ENCODE peak calls at places on chromosomes 13 and 19, in five cellular contexts. One of them, this sample, is unnamed.

GRCh38 chr13:109756778-109757177 is 29.6 kb downstream of the IRS2 start:
- DNase-seq in CD4-positive, alpha-beta memory T cell: no peak
- DNase-seq in breast epithelium: no peak
- DNase-seq in CD4-positive, alpha-beta T cell: no peak
- DNase-seq in fibroblast of lung: no peak
- DNase-seq in this sample: no peak

GRCh38 chr19:51158474-51159129 is 16.5 kb downstream of the SIGLEC7 start:
- DNase-seq in CD4-positive, alpha-beta T cell: peak; percentile 61
- DNase-seq in CD4-positive, alpha-beta memory T cell: peak; percentile 53
- DNase-seq in fibroblast of lung: peak; percentile 13
- DNase-seq in breast epithelium: no peak
- DNase-seq in this sample: peak; percentile 63

GRCh38 chr13:80348308-80348707 is 7.4 kb upstream of the SPRY2 start:
- DNase-seq in fibroblast of lung: peak; percentile 41
- DNase-seq in CD4-positive, alpha-beta T cell: no peak
- DNase-seq in breast epithelium: no peak
- DNase-seq in CD4-positive, alpha-beta memory T cell: no peak
- DNase-seq in this sample: no peak

GRCh38 chr19:18932216-18932841 is 8.7 kb downstream of the HOMER3 start:
- DNase-seq in CD4-positive, alpha-beta T cell: peak; percentile 81
- DNase-seq in CD4-positive, alpha-beta memory T cell: peak; percentile 70
- DNase-seq in fibroblast of lung: peak; percentile 40
- DNase-seq in breast epithelium: peak; percentile 61
- DNase-seq in this sample: peak; percentile 85

GRCh38 chr19:47002106-47002766 is 17.4 kb upstream of the NPAS1 start:
- DNase-seq in CD4-positive, alpha-beta T cell: no peak
- DNase-seq in fibroblast of lung: no peak
- DNase-seq in CD4-positive, alpha-beta memory T cell: no peak
- DNase-seq in breast epithelium: no peak
- DNase-seq in this sample: no peak

GRCh38 chr13:25886438-25887214 is 165.2 kb downstream of the SHISA2 start:
- DNase-seq in breast epithelium: no peak
- DNase-seq in CD4-positive, alpha-beta T cell: no peak
- DNase-seq in fibroblast of lung: peak; percentile 95
- DNase-seq in CD4-positive, alpha-beta memory T cell: no peak
- DNase-seq in this sample: no peak

GRCh38 chr19:5907216-5907615 is 2.5 kb downstream of the VMAC start:
- DNase-seq in breast epithelium: no peak
- DNase-seq in CD4-positive, alpha-beta T cell: no peak
- DNase-seq in fibroblast of lung: no peak
- DNase-seq in CD4-positive, alpha-beta memory T cell: no peak
- DNase-seq in this sample: no peak

GRCh38 chr19:40228371-40228770 is 1.9 kb upstream of the CCNP start:
- DNase-seq in CD4-positive, alpha-beta T cell: no peak
- DNase-seq in fibroblast of lung: no peak
- DNase-seq in breast epithelium: no peak
- DNase-seq in CD4-positive, alpha-beta memory T cell: no peak
- DNase-seq in this sample: no peak

GRCh38 chr19:10565028-10565566 is 713 bp downstream of the KRI1 start:
- DNase-seq in breast epithelium: no peak
- DNase-seq in CD4-positive, alpha-beta memory T cell: peak; percentile 42
- DNase-seq in CD4-positive, alpha-beta T cell: peak; percentile 40
- DNase-seq in fibroblast of lung: peak; percentile 32
- DNase-seq in this sample: peak; percentile 32

GRCh38 chr13:68107667-68108066 is 877.5 kb upstream of the PCDH9 start:
- DNase-seq in fibroblast of lung: no peak
- DNase-seq in CD4-positive, alpha-beta T cell: no peak
- DNase-seq in CD4-positive, alpha-beta memory T cell: no peak
- DNase-seq in breast epithelium: no peak
- DNase-seq in this sample: no peak

GRCh38 chr19:13181747-13182388 is 31.7 kb downstream of the IER2 start:
- DNase-seq in CD4-positive, alpha-beta memory T cell: no peak
- DNase-seq in breast epithelium: peak; percentile 67
- DNase-seq in CD4-positive, alpha-beta T cell: no peak
- DNase-seq in fibroblast of lung: peak; percentile 61
- DNase-seq in this sample: no peak

GRCh38 chr13:59477011-59477410 is 686.7 kb downstream of the DIAPH3 start:
- DNase-seq in fibroblast of lung: no peak
- DNase-seq in CD4-positive, alpha-beta T cell: no peak
- DNase-seq in CD4-positive, alpha-beta memory T cell: no peak
- DNase-seq in breast epithelium: no peak
- DNase-seq in this sample: no peak

GRCh38 chr19:31718041-31718440 is 368.8 kb upstream of the TSHZ3 start:
- DNase-seq in CD4-positive, alpha-beta T cell: no peak
- DNase-seq in breast epithelium: no peak
- DNase-seq in fibroblast of lung: peak; percentile 39
- DNase-seq in CD4-positive, alpha-beta memory T cell: no peak
- DNase-seq in this sample: no peak

GRCh38 chr19:49335071-49335783 is at the start of gene CD37:
- DNase-seq in CD4-positive, alpha-beta memory T cell: peak; percentile 59
- DNase-seq in breast epithelium: peak; percentile 49
- DNase-seq in fibroblast of lung: no peak
- DNase-seq in CD4-positive, alpha-beta T cell: peak; percentile 42
- DNase-seq in this sample: peak; percentile 28

GRCh38 chr19:46927106-46927505 is 66.3 kb downstream of the ARHGAP35 start:
- DNase-seq in CD4-positive, alpha-beta T cell: no peak
- DNase-seq in fibroblast of lung: no peak
- DNase-seq in breast epithelium: no peak
- DNase-seq in CD4-positive, alpha-beta memory T cell: no peak
- DNase-seq in this sample: no peak

GRCh38 chr19:4814625-4815425 is 16.7 kb downstream of the TICAM1 start:
- DNase-seq in breast epithelium: no peak
- DNase-seq in CD4-positive, alpha-beta T cell: no peak
- DNase-seq in CD4-positive, alpha-beta memory T cell: no peak
- DNase-seq in fibroblast of lung: peak; percentile 46
- DNase-seq in this sample: no peak

GRCh38 chr19:18663940-18664530 is 19.4 kb upstream of the CRTC1 start:
- DNase-seq in breast epithelium: no peak
- DNase-seq in CD4-positive, alpha-beta T cell: no peak
- DNase-seq in fibroblast of lung: no peak
- DNase-seq in CD4-positive, alpha-beta memory T cell: no peak
- DNase-seq in this sample: no peak

GRCh38 chr13:36673838-36674326 is at the start of gene SERTM1:
- DNase-seq in fibroblast of lung: no peak
- DNase-seq in breast epithelium: no peak
- DNase-seq in CD4-positive, alpha-beta memory T cell: no peak
- DNase-seq in CD4-positive, alpha-beta T cell: no peak
- DNase-seq in this sample: no peak

GRCh38 chr13:103187621-103188020 is 121.4 kb upstream of the SLC10A2 start:
- DNase-seq in breast epithelium: no peak
- DNase-seq in fibroblast of lung: no peak
- DNase-seq in CD4-positive, alpha-beta T cell: no peak
- DNase-seq in CD4-positive, alpha-beta memory T cell: no peak
- DNase-seq in this sample: no peak

GRCh38 chr13:52695856-52696255 is 43.2 kb downstream of the SUGT1 start:
- DNase-seq in CD4-positive, alpha-beta memory T cell: no peak
- DNase-seq in CD4-positive, alpha-beta T cell: no peak
- DNase-seq in breast epithelium: no peak
- DNase-seq in fibroblast of lung: peak; percentile 65
- DNase-seq in this sample: no peak

GRCh38 chr13:93814658-93815057 is 588.1 kb downstream of the GPC6 start:
- DNase-seq in breast epithelium: no peak
- DNase-seq in CD4-positive, alpha-beta T cell: no peak
- DNase-seq in fibroblast of lung: no peak
- DNase-seq in CD4-positive, alpha-beta memory T cell: no peak
- DNase-seq in this sample: no peak

GRCh38 chr19:45507864-45508680 is 793 bp downstream of the VASP start:
- DNase-seq in CD4-positive, alpha-beta T cell: no peak
- DNase-seq in CD4-positive, alpha-beta memory T cell: no peak
- DNase-seq in fibroblast of lung: no peak
- DNase-seq in breast epithelium: no peak
- DNase-seq in this sample: no peak

GRCh38 chr13:101417043-101417406 is 717 bp upstream of the NALCN start:
- DNase-seq in fibroblast of lung: peak; percentile 52
- DNase-seq in CD4-positive, alpha-beta T cell: no peak
- DNase-seq in CD4-positive, alpha-beta memory T cell: no peak
- DNase-seq in breast epithelium: no peak
- DNase-seq in this sample: no peak

GRCh38 chr13:46321494-46322225 is 65.4 kb downstream of the RUBCNL start:
- DNase-seq in fibroblast of lung: peak; percentile 76
- DNase-seq in CD4-positive, alpha-beta T cell: peak; percentile 66
- DNase-seq in CD4-positive, alpha-beta memory T cell: peak; percentile 72
- DNase-seq in breast epithelium: no peak
- DNase-seq in this sample: peak; percentile 22

GRCh38 chr13:114073881-114074551 is 58.4 kb downstream of the RASA3 start:
- DNase-seq in CD4-positive, alpha-beta memory T cell: no peak
- DNase-seq in CD4-positive, alpha-beta T cell: no peak
- DNase-seq in fibroblast of lung: no peak
- DNase-seq in breast epithelium: peak; percentile 43
- DNase-seq in this sample: no peak

GRCh38 chr13:28655566-28655965 is 3.4 kb upstream of the POMP start:
- DNase-seq in breast epithelium: no peak
- DNase-seq in fibroblast of lung: peak; percentile 56
- DNase-seq in CD4-positive, alpha-beta memory T cell: no peak
- DNase-seq in CD4-positive, alpha-beta T cell: no peak
- DNase-seq in this sample: no peak

DNA sequence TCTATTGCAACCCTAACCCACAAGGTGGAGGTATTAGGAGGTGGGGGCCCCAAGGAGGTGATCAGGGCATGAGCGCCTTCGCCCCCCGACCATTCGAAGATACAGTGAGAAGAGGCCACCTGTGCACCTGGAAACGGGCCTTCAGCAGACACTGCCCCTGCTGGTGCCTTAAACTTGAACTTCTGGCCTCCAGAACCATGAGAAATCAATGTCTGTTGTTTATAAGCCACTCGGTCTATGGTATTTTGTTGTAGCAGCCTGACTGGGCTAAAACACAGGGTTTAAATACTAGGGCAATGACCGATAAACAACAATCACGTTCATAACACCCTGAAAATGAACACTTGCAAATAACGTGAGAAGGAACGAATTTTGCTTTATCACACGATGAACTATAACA is 85.2 kb upstream of the USP29 start:
- DNase-seq in CD4-positive, alpha-beta memory T cell: no peak
- DNase-seq in CD4-positive, alpha-beta T cell: no peak
- DNase-seq in breast epithelium: no peak
- DNase-seq in fibroblast of lung: no peak
- DNase-seq in this sample: no peak
- H3K9me3 ChIP-seq in CD4-positive, alpha-beta memory T cell: no peaks in the 10 kb centered on the region
- H3K9me3 ChIP-seq in CD4-positive, alpha-beta T cell: peaks cover 23% of the 10 kb centered on the region
- H3K9me3 ChIP-seq in breast epithelium: peaks cover 11% of the 10 kb centered on the region
- H3K9me3 ChIP-seq in fibroblast of lung: no peaks in the 10 kb centered on the region
- H3K9me3 ChIP-seq in this sample: no peaks in the 10 kb centered on the region

GRCh38 chr19:15815306-15815705 is at the start of gene OR10H1:
- DNase-seq in breast epithelium: no peak
- DNase-seq in CD4-positive, alpha-beta T cell: no peak
- DNase-seq in CD4-positive, alpha-beta memory T cell: no peak
- DNase-seq in fibroblast of lung: no peak
- DNase-seq in this sample: no peak

GRCh38 chr19:15825753-15826152 is 10.3 kb upstream of the OR10H1 start:
- DNase-seq in breast epithelium: no peak
- DNase-seq in CD4-positive, alpha-beta T cell: no peak
- DNase-seq in fibroblast of lung: no peak
- DNase-seq in CD4-positive, alpha-beta memory T cell: no peak
- DNase-seq in this sample: no peak

DNA sequence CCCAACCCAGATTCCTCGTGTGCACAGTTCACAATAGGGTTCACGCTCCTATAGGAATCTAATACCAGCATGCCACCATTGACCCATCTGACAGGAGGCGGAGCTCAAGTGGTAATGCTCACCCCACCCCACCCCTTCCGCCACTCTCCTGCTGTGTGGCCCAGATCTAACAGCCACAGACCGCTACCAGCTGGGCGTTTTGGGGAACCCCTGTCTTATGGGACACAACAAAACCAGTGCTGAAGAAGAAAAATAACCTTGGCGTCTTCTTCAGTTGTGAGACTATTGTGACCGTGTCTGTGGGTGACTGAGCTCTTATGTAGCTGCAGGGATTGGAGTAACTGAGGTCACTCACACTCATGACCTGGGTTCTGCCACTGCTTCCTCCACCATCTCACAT is 5.2 kb upstream of the OR10H1 start:
- DNase-seq in fibroblast of lung: no peak
- DNase-seq in breast epithelium: no peak
- DNase-seq in CD4-positive, alpha-beta memory T cell: no peak
- DNase-seq in CD4-positive, alpha-beta T cell: no peak
- DNase-seq in this sample: no peak
- H3K9me3 ChIP-seq in fibroblast of lung: no peaks in the 10 kb centered on the region
- H3K9me3 ChIP-seq in breast epithelium: no peaks in the 10 kb centered on the region
- H3K9me3 ChIP-seq in CD4-positive, alpha-beta memory T cell: no peaks in the 10 kb centered on the region
- H3K9me3 ChIP-seq in CD4-positive, alpha-beta T cell: no peaks in the 10 kb centered on the region
- H3K9me3 ChIP-seq in this sample: no peaks in the 10 kb centered on the region

DNA sequence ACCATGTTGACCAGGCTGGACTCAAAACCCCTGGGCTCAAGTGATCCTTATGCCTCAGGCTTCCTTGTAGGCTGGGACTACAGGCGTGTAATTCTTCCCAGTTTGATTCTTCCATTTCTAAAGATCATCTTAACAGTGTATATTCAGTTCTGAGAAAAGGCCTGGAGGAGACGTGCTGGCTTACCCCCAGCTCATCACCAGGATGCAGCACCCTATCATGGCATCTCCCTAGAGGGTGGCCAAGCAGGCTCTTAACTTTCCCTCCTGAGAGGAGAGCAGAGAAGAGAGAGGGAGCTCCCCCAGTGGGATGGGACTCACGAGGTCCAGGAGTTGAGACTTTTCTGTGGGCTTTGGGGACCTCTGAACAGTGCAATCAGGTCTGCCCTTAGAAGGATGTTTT is 2.1 kb upstream of the TUBA3C start:
- DNase-seq in breast epithelium: no peak
- DNase-seq in CD4-positive, alpha-beta T cell: no peak
- DNase-seq in CD4-positive, alpha-beta memory T cell: no peak
- DNase-seq in fibroblast of lung: no peak
- DNase-seq in this sample: no peak
- H3K9me3 ChIP-seq in breast epithelium: no peaks in the 10 kb centered on the region
- H3K9me3 ChIP-seq in CD4-positive, alpha-beta T cell: no peaks in the 10 kb centered on the region
- H3K9me3 ChIP-seq in CD4-positive, alpha-beta memory T cell: no peaks in the 10 kb centered on the region
- H3K9me3 ChIP-seq in fibroblast of lung: no peaks in the 10 kb centered on the region
- H3K9me3 ChIP-seq in this sample: no peaks in the 10 kb centered on the region

GRCh38 chr13:19071161-19071936 is 110.3 kb downstream of the TUBA3C start:
- DNase-seq in CD4-positive, alpha-beta memory T cell: no peak
- DNase-seq in CD4-positive, alpha-beta T cell: no peak
- DNase-seq in breast epithelium: no peak
- DNase-seq in fibroblast of lung: no peak
- DNase-seq in this sample: no peak

GRCh38 chr13:19072543-19072942 is 109.1 kb downstream of the TUBA3C start:
- DNase-seq in CD4-positive, alpha-beta T cell: no peak
- DNase-seq in CD4-positive, alpha-beta memory T cell: no peak
- DNase-seq in fibroblast of lung: no peak
- DNase-seq in breast epithelium: no peak
- DNase-seq in this sample: no peak

GRCh38 chr13:19070398-19070735 is 111.3 kb downstream of the TUBA3C start:
- DNase-seq in CD4-positive, alpha-beta T cell: no peak
- DNase-seq in CD4-positive, alpha-beta memory T cell: no peak
- DNase-seq in breast epithelium: no peak
- DNase-seq in fibroblast of lung: no peak
- DNase-seq in this sample: no peak

GRCh38 chr13:19074519-19074918 is 107.1 kb downstream of the TUBA3C start:
- DNase-seq in breast epithelium: no peak
- DNase-seq in CD4-positive, alpha-beta T cell: no peak
- DNase-seq in fibroblast of lung: no peak
- DNase-seq in CD4-positive, alpha-beta memory T cell: no peak
- DNase-seq in this sample: no peak

DNA sequence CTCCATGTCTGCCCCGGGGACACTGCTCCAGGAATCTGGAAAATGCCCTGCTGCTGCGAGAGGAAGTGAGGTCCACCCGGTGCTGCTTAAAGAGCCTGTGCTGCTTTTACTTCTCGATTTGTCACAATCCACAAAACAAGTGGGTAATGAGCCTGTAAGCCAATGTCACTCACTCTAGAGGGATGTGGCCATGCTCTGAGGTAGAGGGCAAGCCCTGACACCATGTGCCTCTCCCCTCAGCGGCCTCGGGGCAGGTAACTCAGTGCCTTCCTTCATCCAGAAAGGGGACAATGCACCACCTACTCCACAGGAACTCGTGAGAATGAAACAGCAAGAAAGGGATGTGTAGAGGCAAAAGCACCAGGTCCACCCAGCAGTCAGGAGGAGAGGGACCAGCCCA is 106.2 kb downstream of the TUBA3C start:
- DNase-seq in CD4-positive, alpha-beta memory T cell: no peak
- DNase-seq in fibroblast of lung: no peak
- DNase-seq in breast epithelium: no peak
- DNase-seq in CD4-positive, alpha-beta T cell: no peak
- DNase-seq in this sample: no peak
- H3K9me3 ChIP-seq in CD4-positive, alpha-beta memory T cell: no peaks in the 10 kb centered on the region
- H3K9me3 ChIP-seq in fibroblast of lung: no peaks in the 10 kb centered on the region
- H3K9me3 ChIP-seq in breast epithelium: no peaks in the 10 kb centered on the region
- H3K9me3 ChIP-seq in CD4-positive, alpha-beta T cell: no peaks in the 10 kb centered on the region
- H3K9me3 ChIP-seq in this sample: no peaks in the 10 kb centered on the region